ENCODE peak calls at places on chromosomes 6 and 20, in nine cellular contexts. One of them, this sample, is unnamed. For H3K4me1, the result is how much of the 10 kb centered on the place peaks cover.

GRCh38 chr6:36599791-36600209 is 5.6 kb downstream of the SRSF3 start:
- DNase-seq in tibial artery: peak
- DNase-seq in adrenal gland: peak
- DNase-seq in heart right ventricle: peak
- DNase-seq in lung: no peak
- DNase-seq in heart left ventricle: peak
- DNase-seq in transverse colon: no peak
- DNase-seq in Peyer's patch: peak
- DNase-seq in A549: no peak
- DNase-seq in this sample: no peak

GRCh38 chr20:17766226-17766625 is 66.5 kb downstream of the BANF2 start:
- DNase-seq in tibial artery: no peak
- DNase-seq in adrenal gland: no peak
- DNase-seq in heart right ventricle: no peak
- DNase-seq in lung: no peak
- DNase-seq in heart left ventricle: no peak
- DNase-seq in transverse colon: no peak
- DNase-seq in Peyer's patch: no peak
- DNase-seq in A549: no peak
- DNase-seq in this sample: no peak

GRCh38 chr6:108502826-108503225 is 57.9 kb upstream of the FOXO3 start:
- DNase-seq in tibial artery: no peak
- DNase-seq in adrenal gland: no peak
- DNase-seq in heart right ventricle: no peak
- DNase-seq in lung: no peak
- DNase-seq in heart left ventricle: no peak
- DNase-seq in transverse colon: no peak
- DNase-seq in Peyer's patch: no peak
- DNase-seq in A549: no peak
- DNase-seq in this sample: no peak

GRCh38 chr6:156563710-156564109 is 213.5 kb upstream of the ARID1B start:
- DNase-seq in tibial artery: no peak
- DNase-seq in adrenal gland: no peak
- DNase-seq in heart right ventricle: no peak
- DNase-seq in lung: no peak
- DNase-seq in heart left ventricle: peak
- DNase-seq in transverse colon: no peak
- DNase-seq in Peyer's patch: no peak
- DNase-seq in A549: no peak
- DNase-seq in this sample: no peak

GRCh38 chr6:11366183-11366933 is 133.9 kb upstream of the NEDD9 start:
- DNase-seq in tibial artery: no peak
- DNase-seq in adrenal gland: no peak
- DNase-seq in heart right ventricle: no peak
- DNase-seq in lung: no peak
- DNase-seq in heart left ventricle: no peak
- DNase-seq in transverse colon: no peak
- DNase-seq in Peyer's patch: no peak
- DNase-seq in A549: no peak
- DNase-seq in this sample: no peak

GRCh38 chr6:124389127-124389526 is 573.1 kb upstream of the RNF217 start:
- DNase-seq in tibial artery: no peak
- DNase-seq in adrenal gland: no peak
- DNase-seq in heart right ventricle: no peak
- DNase-seq in lung: no peak
- DNase-seq in heart left ventricle: no peak
- DNase-seq in transverse colon: no peak
- DNase-seq in Peyer's patch: no peak
- DNase-seq in A549: no peak
- DNase-seq in this sample: no peak

GRCh38 chr6:35043381-35043780 is 97.8 kb downstream of the TCP11 start:
- DNase-seq in tibial artery: no peak
- DNase-seq in adrenal gland: no peak
- DNase-seq in heart right ventricle: no peak
- DNase-seq in lung: no peak
- DNase-seq in heart left ventricle: no peak
- DNase-seq in transverse colon: no peak
- DNase-seq in Peyer's patch: no peak
- DNase-seq in A549: no peak
- DNase-seq in this sample: no peak

GRCh38 chr6:167056370-167056769 is 57.2 kb downstream of the CEP43 start:
- DNase-seq in tibial artery: no peak
- DNase-seq in adrenal gland: no peak
- DNase-seq in heart right ventricle: no peak
- DNase-seq in lung: no peak
- DNase-seq in heart left ventricle: no peak
- DNase-seq in transverse colon: no peak
- DNase-seq in Peyer's patch: no peak
- DNase-seq in A549: no peak
- DNase-seq in this sample: no peak

GRCh38 chr20:32966382-32966781 is 37.9 kb downstream of the SUN5 start:
- DNase-seq in tibial artery: peak
- DNase-seq in adrenal gland: no peak
- DNase-seq in heart right ventricle: no peak
- DNase-seq in lung: no peak
- DNase-seq in heart left ventricle: no peak
- DNase-seq in transverse colon: no peak
- DNase-seq in Peyer's patch: no peak
- DNase-seq in A549: no peak
- DNase-seq in this sample: peak

GRCh38 chr20:7656662-7657061 is 283.6 kb downstream of the HAO1 start:
- DNase-seq in tibial artery: no peak
- DNase-seq in adrenal gland: no peak
- DNase-seq in heart right ventricle: no peak
- DNase-seq in lung: no peak
- DNase-seq in heart left ventricle: no peak
- DNase-seq in transverse colon: no peak
- DNase-seq in Peyer's patch: no peak
- DNase-seq in A549: no peak
- DNase-seq in this sample: no peak

GRCh38 chr20:54938707-54939106 is 463.3 kb downstream of the DOK5 start:
- DNase-seq in tibial artery: no peak
- DNase-seq in adrenal gland: no peak
- DNase-seq in heart right ventricle: no peak
- DNase-seq in lung: no peak
- DNase-seq in heart left ventricle: no peak
- DNase-seq in transverse colon: no peak
- DNase-seq in Peyer's patch: no peak
- DNase-seq in A549: no peak
- DNase-seq in this sample: no peak

GRCh38 chr6:133955582-133956412 is 2.8 kb downstream of the TBPL1 start:
- DNase-seq in tibial artery: no peak
- DNase-seq in adrenal gland: no peak
- DNase-seq in heart right ventricle: no peak
- DNase-seq in lung: no peak
- DNase-seq in heart left ventricle: no peak
- DNase-seq in transverse colon: no peak
- DNase-seq in Peyer's patch: no peak
- DNase-seq in A549: no peak
- DNase-seq in this sample: no peak

GRCh38 chr6:129501401-129502051 is 208.5 kb downstream of the ARHGAP18 start:
- DNase-seq in tibial artery: no peak
- DNase-seq in adrenal gland: peak
- DNase-seq in heart right ventricle: peak
- DNase-seq in lung: peak
- DNase-seq in heart left ventricle: peak
- DNase-seq in transverse colon: peak
- DNase-seq in Peyer's patch: no peak
- DNase-seq in A549: no peak
- DNase-seq in this sample: no peak

GRCh38 chr20:51377132-51377531 is 165.4 kb downstream of the NFATC2 start:
- DNase-seq in tibial artery: peak
- DNase-seq in adrenal gland: no peak
- DNase-seq in heart right ventricle: no peak
- DNase-seq in lung: no peak
- DNase-seq in heart left ventricle: no peak
- DNase-seq in transverse colon: no peak
- DNase-seq in Peyer's patch: no peak
- DNase-seq in A549: no peak
- DNase-seq in this sample: no peak

GRCh38 chr20:51376121-51376520 is 166.4 kb downstream of the NFATC2 start:
- DNase-seq in tibial artery: peak
- DNase-seq in adrenal gland: no peak
- DNase-seq in heart right ventricle: no peak
- DNase-seq in lung: no peak
- DNase-seq in heart left ventricle: no peak
- DNase-seq in transverse colon: no peak
- DNase-seq in Peyer's patch: no peak
- DNase-seq in A549: no peak
- DNase-seq in this sample: no peak

GRCh38 chr20:51379601-51380341 is 162.7 kb downstream of the NFATC2 start:
- DNase-seq in tibial artery: no peak
- DNase-seq in adrenal gland: no peak
- DNase-seq in heart right ventricle: no peak
- DNase-seq in lung: no peak
- DNase-seq in heart left ventricle: no peak
- DNase-seq in transverse colon: no peak
- DNase-seq in Peyer's patch: no peak
- DNase-seq in A549: no peak
- DNase-seq in this sample: no peak

GRCh38 chr20:51380401-51381385 is 161.8 kb downstream of the NFATC2 start:
- DNase-seq in tibial artery: no peak
- DNase-seq in adrenal gland: no peak
- DNase-seq in heart right ventricle: no peak
- DNase-seq in lung: no peak
- DNase-seq in heart left ventricle: no peak
- DNase-seq in transverse colon: no peak
- DNase-seq in Peyer's patch: peak
- DNase-seq in A549: no peak
- DNase-seq in this sample: no peak

DNA sequence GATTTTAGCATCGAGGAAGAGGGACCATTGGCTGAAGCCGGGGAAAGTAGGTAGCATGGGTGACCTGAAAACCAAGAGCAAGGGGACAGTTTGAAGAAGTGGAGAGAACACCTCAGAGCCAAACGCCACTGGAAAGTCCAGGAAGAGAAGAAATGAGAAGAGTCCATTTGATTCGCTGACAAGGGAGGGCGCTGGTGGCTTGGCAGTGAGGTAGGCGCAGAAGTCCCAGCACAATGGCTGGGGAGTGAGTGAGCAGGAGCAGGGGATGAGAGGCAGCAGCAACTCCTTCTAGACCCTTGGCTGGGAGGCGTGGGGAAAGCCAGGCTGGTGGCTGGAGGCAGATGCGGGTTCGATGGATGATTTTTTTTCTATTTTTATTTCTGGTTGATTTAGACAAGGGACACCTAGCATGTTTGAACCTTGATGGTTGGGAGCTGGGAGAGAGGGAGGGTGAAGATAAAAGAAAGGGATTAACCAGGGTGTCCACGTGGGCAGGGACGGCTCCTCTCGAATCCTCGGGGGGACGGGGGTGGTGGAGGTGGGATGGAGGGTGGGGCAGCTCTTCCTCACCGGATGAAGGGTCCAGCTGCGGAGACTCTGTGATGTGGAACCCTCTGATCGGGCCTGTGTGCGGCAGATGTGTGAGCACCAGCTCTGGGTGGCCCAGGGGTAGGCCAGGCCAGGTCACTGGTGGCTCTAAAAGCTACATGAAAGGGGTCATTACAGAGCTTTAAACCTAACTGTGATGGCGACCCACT is 164.2 kb downstream of the NFATC2 start:
- DNase-seq in tibial artery: peak
- DNase-seq in adrenal gland: no peak
- DNase-seq in heart right ventricle: no peak
- DNase-seq in lung: no peak
- DNase-seq in heart left ventricle: no peak
- DNase-seq in transverse colon: no peak
- DNase-seq in Peyer's patch: no peak
- DNase-seq in A549: no peak
- DNase-seq in this sample: no peak
- TF ChIP-seq CTCF in tibial artery: no peak
- TF ChIP-seq CTCF in adrenal gland: no peak
- TF ChIP-seq CTCF in heart right ventricle: no peak
- TF ChIP-seq CTCF in lung: no peak
- TF ChIP-seq CTCF in heart left ventricle: no peak
- TF ChIP-seq CTCF in transverse colon: no peak
- TF ChIP-seq CTCF in Peyer's patch: no peak
- TF ChIP-seq CTCF in A549: no peak
- TF ChIP-seq CTCF in this sample: no peak

DNA sequence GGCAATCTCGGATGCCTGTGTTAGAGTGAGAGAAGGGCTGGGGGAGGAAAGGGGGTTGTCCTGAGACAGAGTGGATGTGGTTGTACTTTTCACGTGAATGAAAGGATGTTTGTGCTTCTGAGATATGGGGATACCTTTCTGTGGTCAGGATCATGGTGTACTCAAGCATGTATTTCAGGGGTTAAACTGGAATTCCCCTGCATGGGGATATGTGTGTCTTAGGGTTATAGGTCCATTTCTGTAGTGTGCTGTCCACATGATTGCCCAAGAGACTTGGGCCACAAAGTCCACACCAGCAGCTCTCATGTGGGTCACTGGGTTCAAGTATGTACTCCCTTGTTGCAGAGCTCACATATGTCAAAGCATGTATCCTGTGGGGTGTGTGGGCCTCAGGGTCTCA is 10.5 kb downstream of the SYNGAP1 start:
- DNase-seq in tibial artery: no peak
- DNase-seq in adrenal gland: no peak
- DNase-seq in heart right ventricle: no peak
- DNase-seq in lung: no peak
- DNase-seq in heart left ventricle: peak
- DNase-seq in transverse colon: no peak
- DNase-seq in Peyer's patch: no peak
- DNase-seq in A549: no peak
- DNase-seq in this sample: no peak
- H3K4me1 ChIP-seq in tibial artery: half or more
- H3K4me1 ChIP-seq in adrenal gland: under half
- H3K4me1 ChIP-seq in heart right ventricle: half or more
- H3K4me1 ChIP-seq in lung: under half
- H3K4me1 ChIP-seq in heart left ventricle: half or more
- H3K4me1 ChIP-seq in transverse colon: half or more
- H3K4me1 ChIP-seq in Peyer's patch: under half
- H3K4me1 ChIP-seq in A549: under half
- H3K4me1 ChIP-seq in this sample: half or more

DNA sequence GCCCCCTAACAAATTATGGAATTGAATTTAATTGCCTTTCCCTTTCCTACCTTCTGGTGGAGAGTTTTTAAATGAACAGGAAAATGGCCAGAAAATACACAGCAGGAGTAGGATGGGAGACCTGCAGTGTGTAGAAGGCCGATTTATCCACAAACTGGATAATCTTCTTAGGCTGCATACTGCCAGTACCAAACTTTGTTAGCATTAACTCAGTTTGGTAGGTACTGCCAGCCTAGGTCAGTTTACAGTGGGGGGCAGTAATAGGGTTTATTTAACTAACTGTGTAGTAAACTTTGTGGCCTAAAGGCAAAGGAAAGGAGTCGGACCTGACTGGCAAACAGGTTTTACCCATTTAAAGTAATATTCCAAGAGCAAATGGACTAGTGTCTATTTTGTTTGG is 4.6 kb downstream of the NCOA3 start:
- DNase-seq in tibial artery: no peak
- DNase-seq in adrenal gland: no peak
- DNase-seq in heart right ventricle: no peak
- DNase-seq in lung: no peak
- DNase-seq in heart left ventricle: no peak
- DNase-seq in transverse colon: no peak
- DNase-seq in Peyer's patch: no peak
- DNase-seq in A549: no peak
- DNase-seq in this sample: no peak
- H3K4me3 ChIP-seq in tibial artery: no peak
- H3K4me3 ChIP-seq in adrenal gland: no peak
- H3K4me3 ChIP-seq in heart right ventricle: no peak
- H3K4me3 ChIP-seq in lung: no peak
- H3K4me3 ChIP-seq in heart left ventricle: no peak
- H3K4me3 ChIP-seq in transverse colon: no peak
- H3K4me3 ChIP-seq in Peyer's patch: no peak
- H3K4me3 ChIP-seq in A549: peak
- H3K4me3 ChIP-seq in this sample: no peak

GRCh38 chr6:30238178-30238795 is 25.1 kb upstream of the TRIM26 start:
- DNase-seq in tibial artery: no peak
- DNase-seq in adrenal gland: no peak
- DNase-seq in heart right ventricle: no peak
- DNase-seq in lung: no peak
- DNase-seq in heart left ventricle: no peak
- DNase-seq in transverse colon: no peak
- DNase-seq in Peyer's patch: no peak
- DNase-seq in A549: peak
- DNase-seq in this sample: no peak
- TF ChIP-seq CTCF in tibial artery: no peak
- TF ChIP-seq CTCF in adrenal gland: peak
- TF ChIP-seq CTCF in heart right ventricle: peak
- TF ChIP-seq CTCF in lung: no peak
- TF ChIP-seq CTCF in heart left ventricle: peak
- TF ChIP-seq CTCF in transverse colon: peak
- TF ChIP-seq CTCF in Peyer's patch: no peak
- TF ChIP-seq CTCF in A549: peak
- TF ChIP-seq CTCF in this sample: no peak